ENCODE peak calls at places on chromosomes 3 and 15, in nine cellular contexts. G is small intestine; S is activated T-helper 1 cell treated with anti-CD3 and anti-CD28 coated beads, Interleukin-2, amount 50 U/mL, for 16 hours; O is cardiac muscle cell; H is breast epithelium; T is HCT116; I is activated naive CD8-positive, alpha-beta T cell treated with anti-CD3 and anti-CD28 coated beads for 36 hours; U is activated gamma-delta T cell treated with Interleukin-2 at 50 U/mL for 16 hours; V is AG09319. Z is an unnamed sample.

GRCh38 chr3:99626415-99626788 is 12.0 kb upstream of the COL8A1 start:
- DNase-seq in G (no peak), S (no peak), O (no peak), H (no peak), T (no peak), I (no peak), U (no peak), V (no peak), Z (no peak)

GRCh38 chr15:83613716-83614115 is 40.2 kb upstream of the ADAMTSL3 start:
- DNase-seq in G (no peak), S (no peak), O (no peak), H (no peak), T (no peak), I (no peak), U (no peak), V (no peak), Z (no peak)

GRCh38 chr3:196227086-196227485 is 10.8 kb downstream of the SLC51A start:
- DNase-seq in G (no peak), S (no peak), O (no peak), H (no peak), T (no peak), I (no peak), U (no peak), V (no peak), Z (no peak)

GRCh38 chr3:12175844-12176453 is 17.2 kb upstream of the TIMP4 start:
- DNase-seq in G (peak), S (no peak), O (peak), H (no peak), T (peak), I (peak), U (no peak), V (no peak), Z (no peak)

GRCh38 chr15:96296264-96296663 is 34.2 kb upstream of the NR2F2 start:
- DNase-seq in G (no peak), S (no peak), O (no peak), H (no peak), T (no peak), I (no peak), U (no peak), V (no peak), Z (no peak)

GRCh38 chr3:118688396-118688884 is 346.2 kb downstream of the IGSF11 start:
- DNase-seq in G (no peak), S (no peak), O (no peak), H (no peak), T (peak), I (no peak), U (no peak), V (no peak), Z (no peak)

GRCh38 chr3:81249540-81250029 is 511.9 kb downstream of the GBE1 start:
- DNase-seq in G (peak), S (no peak), O (no peak), H (no peak), T (no peak), I (no peak), U (no peak), V (no peak), Z (no peak)

GRCh38 chr3:16313955-16314645 is 49.1 kb downstream of the OXNAD1 start:
- DNase-seq in G (no peak), S (no peak), O (no peak), H (no peak), T (no peak), I (no peak), U (no peak), V (no peak), Z (no peak)

GRCh38 chr15:28184166-28184565 is 85.1 kb upstream of the OCA2 start:
- DNase-seq in G (no peak), S (no peak), O (no peak), H (no peak), T (no peak), I (no peak), U (no peak), V (no peak), Z (no peak)

GRCh38 chr15:55218068-55218467 is 21.3 kb upstream of the RSL24D1 start:
- DNase-seq in G (no peak), S (no peak), O (no peak), H (no peak), T (no peak), I (no peak), U (no peak), V (no peak), Z (no peak)

GRCh38 chr15:31448635-31448979 is 122.0 kb downstream of the KLF13 start:
- DNase-seq in G (no peak), S (no peak), O (no peak), H (no peak), T (no peak), I (no peak), U (no peak), V (no peak), Z (no peak)

GRCh38 chr3:50100956-50101845 is 12.5 kb downstream of the RBM5 start:
- DNase-seq in G (no peak), S (no peak), O (peak), H (no peak), T (no peak), I (no peak), U (no peak), V (no peak), Z (no peak)

GRCh38 chr3:183824761-183825379 is 507 bp downstream of the MAP6D1 start:
- DNase-seq in G (no peak), S (no peak), O (peak), H (no peak), T (no peak), I (peak), U (no peak), V (no peak), Z (peak)

GRCh38 chr3:177800565-177800964 is 603.3 kb upstream of the TBL1XR1 start:
- DNase-seq in G (no peak), S (no peak), O (no peak), H (no peak), T (no peak), I (no peak), U (no peak), V (no peak), Z (no peak)

GRCh38 chr15:28107894-28108255 is 8.8 kb upstream of the OCA2 start:
- DNase-seq in G (no peak), S (no peak), O (no peak), H (no peak), T (no peak), I (no peak), U (no peak), V (no peak), Z (no peak)

GRCh38 chr15:61824291-61824690 is 236.0 kb downstream of the VPS13C start:
- DNase-seq in G (no peak), S (no peak), O (no peak), H (no peak), T (no peak), I (no peak), U (no peak), V (no peak), Z (no peak)

GRCh38 chr3:172615296-172615695 is 92.1 kb upstream of the TNFSF10 start:
- DNase-seq in G (no peak), S (no peak), O (no peak), H (no peak), T (no peak), I (no peak), U (no peak), V (no peak), Z (no peak)